ENCODE peak calls at places on chromosomes 6 and 20, in six cellular contexts. W is H1, O is trophoblast cell, R is IMR-90, X is mesendoderm, H is mesenchymal stem cell. Q is an unnamed sample.

GRCh38 chr6:70073637-70074036 is 207.3 kb downstream of the COL19A1 start:
- DNase-seq in W (no peak), O (no peak), R (no peak), X (no peak), H (no peak), Q (no peak)

GRCh38 chr20:37295001-37295400 is 5.5 kb downstream of the MANBAL start:
- DNase-seq in W (no peak), O (peak; percentile 86), R (peak; percentile 99), X (peak; percentile 91), H (peak; percentile 98), Q (no peak)

GRCh38 chr6:5765141-5765760 is 241.5 kb downstream of the NRN1 start:
- DNase-seq in W (no peak), O (no peak), R (no peak), X (no peak), H (no peak), Q (no peak)

GRCh38 chr6:165404703-165405102 is 95.3 kb upstream of the C6orf118 start:
- DNase-seq in W (no peak), O (peak; percentile 39), R (peak; percentile 5), X (no peak), H (peak; percentile 40), Q (no peak)

GRCh38 chr20:41174782-41175181 is 37.4 kb downstream of the PLCG1 start:
- DNase-seq in W (no peak), O (no peak), R (peak; percentile 34), X (no peak), H (peak; percentile 28), Q (no peak)

GRCh38 chr6:125050663-125051318 is 88.6 kb downstream of the RNF217 start:
- DNase-seq in W (no peak), O (no peak), R (peak; percentile 64), X (no peak), H (peak; percentile 85), Q (no peak)

GRCh38 chr6:150053450-150053849 is 15.5 kb downstream of the ULBP3 start:
- DNase-seq in W (no peak), O (no peak), R (no peak), X (no peak), H (no peak), Q (no peak)

GRCh38 chr20:7866279-7866678 is 74.0 kb downstream of the HAO1 start:
- DNase-seq in W (no peak), O (no peak), R (no peak), X (no peak), H (no peak), Q (no peak)

GRCh38 chr6:138161434-138162103 is at the start of gene ARFGEF3:
- DNase-seq in W (no peak), O (peak; percentile 90), R (peak; percentile 1), X (peak; percentile 65), H (peak; percentile 35), Q (peak; percentile 67)

GRCh38 chr6:168093634-168094033 is 14.6 kb upstream of the FRMD1 start:
- DNase-seq in W (no peak), O (no peak), R (no peak), X (no peak), H (no peak), Q (no peak)

GRCh38 chr6:11616200-11616611 is 78.7 kb downstream of the TMEM170B start:
- DNase-seq in W (no peak), O (peak; percentile 86), R (peak; percentile 98), X (peak; percentile 30), H (peak; percentile 98), Q (no peak)

GRCh38 chr6:160041608-160042007 is 72.7 kb downstream of the IGF2R start:
- DNase-seq in W (no peak), O (no peak), R (peak; percentile 70), X (no peak), H (no peak), Q (no peak)

GRCh38 chr6:159760602-159761057 is 1.2 kb upstream of the ACAT2 start:
- DNase-seq in W (peak; percentile 63), O (peak; percentile 87), R (peak; percentile 64), X (peak; percentile 99), H (peak; percentile 64), Q (peak; percentile 41)

GRCh38 chr20:23488470-23488869 is 2.4 kb upstream of the CST8 start:
- DNase-seq in W (no peak), O (no peak), R (no peak), X (no peak), H (no peak), Q (no peak)

GRCh38 chr6:167034056-167034455 is 34.9 kb downstream of the CEP43 start:
- DNase-seq in W (no peak), O (peak; percentile 12), R (no peak), X (no peak), H (no peak), Q (no peak)

GRCh38 chr6:144343736-144344428 is 58.7 kb downstream of the UTRN start:
- DNase-seq in W (no peak), O (peak; percentile 18), R (no peak), X (no peak), H (no peak), Q (no peak)

GRCh38 chr6:56266011-56266410 is 18.6 kb upstream of the COL21A1 start:
- DNase-seq in W (no peak), O (no peak), R (no peak), X (no peak), H (no peak), Q (no peak)

GRCh38 chr20:38012332-38012731 is 20.9 kb downstream of the TTI1 start:
- DNase-seq in W (no peak), O (no peak), R (no peak), X (no peak), H (no peak), Q (no peak)

GRCh38 chr6:68718379-68719073 is 83.4 kb downstream of the ADGRB3 start:
- DNase-seq in W (no peak), O (peak; percentile 0), R (no peak), X (no peak), H (peak; percentile 59), Q (no peak)

GRCh38 chr6:136723780-136724179 is 68.5 kb downstream of the MAP3K5 start:
- DNase-seq in W (no peak), O (no peak), R (no peak), X (no peak), H (no peak), Q (no peak)

GRCh38 chr20:35888659-35889058 is 65.6 kb downstream of the SCAND1 start:
- DNase-seq in W (no peak), O (peak; percentile 29), R (no peak), X (no peak), H (peak; percentile 33), Q (no peak)

GRCh38 chr6:167533851-167534250 is 209.0 kb downstream of the TTLL2 start:
- DNase-seq in W (no peak), O (no peak), R (no peak), X (no peak), H (no peak), Q (no peak)

GRCh38 chr6:27188206-27188884 is 59.2 kb upstream of the PRSS16 start:
- DNase-seq in W (no peak), O (peak; percentile 80), R (peak; percentile 84), X (peak; percentile 95), H (peak; percentile 88), Q (peak; percentile 84)

GRCh38 chr6:157209865-157210530 is 113.3 kb downstream of the TMEM242 start:
- DNase-seq in W (no peak), O (no peak), R (no peak), X (no peak), H (no peak), Q (no peak)

GRCh38 chr6:101150226-101150625 is 243.3 kb upstream of the GRIK2 start:
- DNase-seq in W (no peak), O (no peak), R (no peak), X (no peak), H (no peak), Q (peak; percentile 17)

GRCh38 chr6:169638915-169639314 is 62.9 kb downstream of the WDR27 start:
- DNase-seq in W (no peak), O (no peak), R (no peak), X (no peak), H (no peak), Q (no peak)
- H3K4ac ChIP-seq in W (no peak overlapping the region), O (no peak overlapping the region), R (no peak overlapping the region), X (no peak overlapping the region), H (no peak overlapping the region), Q (no peak overlapping the region)

GRCh38 chr6:89694428-89694827 is 55.9 kb upstream of the LYRM2 start:
- DNase-seq in W (no peak), O (no peak), R (no peak), X (no peak), H (no peak), Q (no peak)

GRCh38 chr6:89689732-89690131 is 51.2 kb upstream of the LYRM2 start:
- DNase-seq in W (peak; percentile 43), O (no peak), R (no peak), X (peak; percentile 99), H (no peak), Q (no peak)

GRCh38 chr6:89690944-89691324 is 52.4 kb upstream of the LYRM2 start:
- DNase-seq in W (no peak), O (no peak), R (no peak), X (peak; percentile 92), H (no peak), Q (peak; percentile 30)

GRCh38 chr6:89693207-89693606 is 54.7 kb upstream of the LYRM2 start:
- DNase-seq in W (no peak), O (peak; percentile 21), R (peak; percentile 28), X (no peak), H (no peak), Q (no peak)

GRCh38 chr6:89692256-89692655 is 53.7 kb upstream of the LYRM2 start:
- DNase-seq in W (no peak), O (no peak), R (no peak), X (peak; percentile 61), H (no peak), Q (no peak)
- H3K36me3 ChIP-seq in W (peaks cover 60% of the 10 kb centered on the region), O (peaks cover 25% of the 10 kb centered on the region), R (peaks cover 51% of the 10 kb centered on the region), X (peaks cover 26% of the 10 kb centered on the region), H (peaks cover 85% of the 10 kb centered on the region), Q (peaks cover 40% of the 10 kb centered on the region)

GRCh38 chr6:71886184-71887005 is at the start of gene RIMS1:
- DNase-seq in W (no peak), O (peak; percentile 6), R (no peak), X (peak; percentile 78), H (peak; percentile 9), Q (peak; percentile 61)
- H3K9ac ChIP-seq in W (peak within 1 kb of the TSS; percentile 55), O (no peak within 1 kb of the TSS), R (no peak within 1 kb of the TSS), X (peak within 1 kb of the TSS; percentile 5), H (no peak within 1 kb of the TSS), Q (peak within 1 kb of the TSS; percentile 88)

GRCh38 chr20:46546293-46546692 is 4.2 kb downstream of the OCSTAMP start:
- DNase-seq in W (no peak), O (no peak), R (no peak), X (peak; percentile 21), H (no peak), Q (no peak)
- H3K4ac ChIP-seq in W (no peak overlapping the region), O (no peak overlapping the region), R (no peak overlapping the region), X (no peak overlapping the region), H (no peak overlapping the region), Q (no peak overlapping the region)

GRCh38 chr20:18156045-18156444 is 18.4 kb downstream of the KAT14 start:
- DNase-seq in W (no peak), O (no peak), R (no peak), X (no peak), H (no peak), Q (no peak)

GRCh38 chr20:18154342-18154741 is 16.7 kb downstream of the KAT14 start:
- DNase-seq in W (no peak), O (no peak), R (no peak), X (no peak), H (no peak), Q (no peak)

GRCh38 chr20:18157102-18157501 is 19.4 kb downstream of the KAT14 start:
- DNase-seq in W (no peak), O (no peak), R (no peak), X (no peak), H (no peak), Q (no peak)
- H3K36me3 ChIP-seq in W (peaks cover 36% of the 10 kb centered on the region), O (peaks cover 16% of the 10 kb centered on the region), R (peaks cover 22% of the 10 kb centered on the region), X (peaks cover under 1% of the 10 kb centered on the region), H (peaks cover 62% of the 10 kb centered on the region), Q (peaks cover 14% of the 10 kb centered on the region)